ENCODE peak calls at places on chromosomes 4 and X, in eight cellular contexts. J is GM03348; T is activated CD4-positive, CD25-positive, alpha-beta regulatory T cell; L is NCI-H1105; E is NCI-H1436; O is MM.1S; R is putamen; F is colonic mucosa. B is an unnamed sample.

GRCh38 chr4:186981161-186981560 is 257.5 kb upstream of the FAT1 start:
- DNase-seq in J (no peak), T (no peak), L (no peak), E (no peak), O (no peak), R (no peak), F (no peak), B (no peak)

GRCh38 chrX:75781618-75782017 is 3.4 kb downstream of the MAGEE2 start:
- DNase-seq in J (no peak), T (no peak), L (peak), E (no peak), O (no peak), R (peak), F (no peak), B (peak)

GRCh38 chrX:154351183-154352011 is 23.0 kb downstream of the FLNA start:
- DNase-seq in J (no peak), T (no peak), L (no peak), E (no peak), O (no peak), R (no peak), F (no peak), B (no peak)

GRCh38 chrX:53266914-53267313 is 14.5 kb downstream of the IQSEC2 start:
- DNase-seq in J (no peak), T (no peak), L (no peak), E (no peak), O (no peak), R (no peak), F (no peak), B (no peak)

GRCh38 chr4:151866266-151866918 is 105.6 kb upstream of the GATB start:
- DNase-seq in J (no peak), T (no peak), L (no peak), E (no peak), O (no peak), R (no peak), F (no peak), B (no peak)

GRCh38 chr4:17309567-17310268 is 202.2 kb downstream of the QDPR start:
- DNase-seq in J (peak), T (no peak), L (no peak), E (no peak), O (peak), R (no peak), F (no peak), B (no peak)

GRCh38 chr4:61210186-61210939 is 10.2 kb downstream of the ADGRL3 start:
- DNase-seq in J (no peak), T (no peak), L (no peak), E (no peak), O (no peak), R (peak), F (no peak), B (peak)

GRCh38 chr4:117137143-117137542 is 51.8 kb upstream of the TRAM1L1 start:
- DNase-seq in J (peak), T (no peak), L (no peak), E (no peak), O (no peak), R (peak), F (no peak), B (no peak)

GRCh38 chr4:2943364-2944090 is 19.7 kb downstream of the NOP14 start:
- DNase-seq in J (no peak), T (no peak), L (no peak), E (no peak), O (no peak), R (no peak), F (no peak), B (no peak)

GRCh38 chr4:98706200-98706813 is 47.9 kb upstream of the TSPAN5 start:
- DNase-seq in J (no peak), T (no peak), L (no peak), E (no peak), O (no peak), R (no peak), F (no peak), B (no peak)

GRCh38 chrX:129523076-129524055 is at the start of gene SMARCA1:
- DNase-seq in J (peak), T (no peak), L (no peak), E (peak), O (no peak), R (peak), F (peak), B (peak)

GRCh38 chrX:21529771-21530170 is 128.4 kb downstream of the KLHL34 start:
- DNase-seq in J (no peak), T (no peak), L (no peak), E (no peak), O (no peak), R (peak), F (no peak), B (no peak)

GRCh38 chrX:27598312-27598711 is 8.2 kb downstream of the DCAF8L2 start:
- DNase-seq in J (no peak), T (no peak), L (no peak), E (no peak), O (no peak), R (no peak), F (peak), B (no peak)

GRCh38 chr4:144562019-144562740 is 83.8 kb upstream of the HHIP start:
- DNase-seq in J (no peak), T (no peak), L (no peak), E (no peak), O (no peak), R (no peak), F (no peak), B (no peak)

GRCh38 chr4:25058796-25059195 is 28.1 kb upstream of the LGI2 start:
- DNase-seq in J (no peak), T (no peak), L (no peak), E (no peak), O (no peak), R (no peak), F (no peak), B (no peak)

GRCh38 chr4:73726000-73726399 is 14.4 kb upstream of the CXCL8 start:
- DNase-seq in J (peak), T (no peak), L (no peak), E (no peak), O (no peak), R (no peak), F (no peak), B (no peak)

B was measured in NCI-H748 treated with DMSO at 0.1 percent for 48 hours.